ENCODE peak calls at places on chromosomes 3 and 15, in six cellular contexts. One of them, this sample, is unnamed.
A peak's percentile ranks its signal among the peaks of the same experiment; 100 is the strongest.

GRCh38 chr3:126434931-126435411 is 40.3 kb downstream of the CFAP100 start:
- DNase-seq in heart right ventricle: no peak
- DNase-seq in sigmoid colon: peak; percentile 46
- DNase-seq in effector memory CD4-positive, alpha-beta T cell: no peak
- DNase-seq in ovary: no peak
- DNase-seq in neural progenitor cell: no peak
- DNase-seq in this sample: no peak

GRCh38 chr15:50256188-50257041 is 9.1 kb downstream of the HDC start:
- DNase-seq in ovary: no peak
- DNase-seq in sigmoid colon: no peak
- DNase-seq in effector memory CD4-positive, alpha-beta T cell: no peak
- DNase-seq in heart right ventricle: no peak
- DNase-seq in neural progenitor cell: no peak
- DNase-seq in this sample: no peak

GRCh38 chr3:172846706-172847105 is 96.2 kb downstream of the ECT2 start:
- DNase-seq in ovary: no peak
- DNase-seq in neural progenitor cell: no peak
- DNase-seq in heart right ventricle: no peak
- DNase-seq in sigmoid colon: no peak
- DNase-seq in effector memory CD4-positive, alpha-beta T cell: no peak
- DNase-seq in this sample: no peak

GRCh38 chr15:94080416-94080815 is 150.9 kb upstream of the MCTP2 start:
- DNase-seq in heart right ventricle: peak; percentile 36
- DNase-seq in sigmoid colon: no peak
- DNase-seq in effector memory CD4-positive, alpha-beta T cell: no peak
- DNase-seq in neural progenitor cell: no peak
- DNase-seq in ovary: no peak
- DNase-seq in this sample: peak; percentile 81

GRCh38 chr3:126456211-126456610 is 19.5 kb downstream of the ZXDC start:
- DNase-seq in effector memory CD4-positive, alpha-beta T cell: no peak
- DNase-seq in ovary: peak; percentile 5
- DNase-seq in sigmoid colon: peak; percentile 26
- DNase-seq in heart right ventricle: no peak
- DNase-seq in neural progenitor cell: no peak
- DNase-seq in this sample: no peak

GRCh38 chr3:45612918-45613602 is 18.5 kb downstream of the LIMD1 start:
- DNase-seq in sigmoid colon: no peak
- DNase-seq in effector memory CD4-positive, alpha-beta T cell: no peak
- DNase-seq in ovary: no peak
- DNase-seq in neural progenitor cell: no peak
- DNase-seq in heart right ventricle: no peak
- DNase-seq in this sample: no peak

GRCh38 chr3:184766555-184767261 is 45.3 kb upstream of the VPS8 start:
- DNase-seq in effector memory CD4-positive, alpha-beta T cell: no peak
- DNase-seq in ovary: no peak
- DNase-seq in neural progenitor cell: no peak
- DNase-seq in heart right ventricle: no peak
- DNase-seq in sigmoid colon: no peak
- DNase-seq in this sample: peak; percentile 17

GRCh38 chr3:64928683-64929082 is 240.9 kb upstream of the ADAMTS9 start:
- DNase-seq in heart right ventricle: no peak
- DNase-seq in neural progenitor cell: no peak
- DNase-seq in sigmoid colon: no peak
- DNase-seq in ovary: no peak
- DNase-seq in effector memory CD4-positive, alpha-beta T cell: no peak
- DNase-seq in this sample: no peak

GRCh38 chr3:37765591-37766219 is 96.0 kb upstream of the CTDSPL start:
- DNase-seq in effector memory CD4-positive, alpha-beta T cell: no peak
- DNase-seq in heart right ventricle: no peak
- DNase-seq in sigmoid colon: peak; percentile 75
- DNase-seq in ovary: peak; percentile 64
- DNase-seq in neural progenitor cell: peak; percentile 47
- DNase-seq in this sample: peak; percentile 72

GRCh38 chr3:76949462-76949861 is 90.4 kb upstream of the ROBO2 start:
- DNase-seq in effector memory CD4-positive, alpha-beta T cell: no peak
- DNase-seq in sigmoid colon: no peak
- DNase-seq in heart right ventricle: no peak
- DNase-seq in ovary: no peak
- DNase-seq in neural progenitor cell: no peak
- DNase-seq in this sample: no peak

GRCh38 chr3:78139166-78139565 is 1099.3 kb downstream of the ROBO2 start:
- DNase-seq in heart right ventricle: no peak
- DNase-seq in ovary: no peak
- DNase-seq in effector memory CD4-positive, alpha-beta T cell: no peak
- DNase-seq in neural progenitor cell: no peak
- DNase-seq in sigmoid colon: no peak
- DNase-seq in this sample: no peak

GRCh38 chr3:102715030-102715697 is 280.3 kb downstream of the ZPLD1 start:
- DNase-seq in neural progenitor cell: no peak
- DNase-seq in sigmoid colon: no peak
- DNase-seq in ovary: no peak
- DNase-seq in effector memory CD4-positive, alpha-beta T cell: no peak
- DNase-seq in heart right ventricle: no peak
- DNase-seq in this sample: no peak

GRCh38 chr3:62229908-62230307 is 143.4 kb downstream of the FEZF2 start:
- DNase-seq in heart right ventricle: no peak
- DNase-seq in effector memory CD4-positive, alpha-beta T cell: no peak
- DNase-seq in sigmoid colon: no peak
- DNase-seq in ovary: no peak
- DNase-seq in neural progenitor cell: peak; percentile 31
- DNase-seq in this sample: no peak

GRCh38 chr3:35761311-35761710 is 122.0 kb downstream of the ARPP21 start:
- DNase-seq in sigmoid colon: no peak
- DNase-seq in heart right ventricle: no peak
- DNase-seq in ovary: no peak
- DNase-seq in effector memory CD4-positive, alpha-beta T cell: no peak
- DNase-seq in neural progenitor cell: no peak
- DNase-seq in this sample: no peak

GRCh38 chr15:68537506-68537905 is 41.3 kb upstream of the CORO2B start:
- DNase-seq in heart right ventricle: no peak
- DNase-seq in neural progenitor cell: no peak
- DNase-seq in effector memory CD4-positive, alpha-beta T cell: no peak
- DNase-seq in sigmoid colon: no peak
- DNase-seq in ovary: no peak
- DNase-seq in this sample: no peak

GRCh38 chr3:39334205-39334604 is 4.7 kb downstream of the CCR8 start:
- DNase-seq in effector memory CD4-positive, alpha-beta T cell: no peak
- DNase-seq in sigmoid colon: no peak
- DNase-seq in heart right ventricle: no peak
- DNase-seq in ovary: no peak
- DNase-seq in neural progenitor cell: no peak
- DNase-seq in this sample: no peak

GRCh38 chr3:197599089-197599765 is 43.5 kb upstream of the BDH1 start:
- DNase-seq in heart right ventricle: peak; percentile 57
- DNase-seq in sigmoid colon: peak; percentile 86
- DNase-seq in neural progenitor cell: peak; percentile 87
- DNase-seq in effector memory CD4-positive, alpha-beta T cell: peak; percentile 60
- DNase-seq in ovary: peak; percentile 77
- DNase-seq in this sample: peak; percentile 73

GRCh38 chr3:16844771-16845170 is 40.0 kb upstream of the PLCL2 start:
- DNase-seq in effector memory CD4-positive, alpha-beta T cell: no peak
- DNase-seq in heart right ventricle: no peak
- DNase-seq in ovary: no peak
- DNase-seq in neural progenitor cell: no peak
- DNase-seq in sigmoid colon: no peak
- DNase-seq in this sample: no peak

GRCh38 chr3:16849240-16849639 is 35.5 kb upstream of the PLCL2 start:
- DNase-seq in heart right ventricle: peak; percentile 31
- DNase-seq in sigmoid colon: peak; percentile 70
- DNase-seq in neural progenitor cell: peak; percentile 58
- DNase-seq in ovary: no peak
- DNase-seq in effector memory CD4-positive, alpha-beta T cell: peak; percentile 54
- DNase-seq in this sample: peak; percentile 77

GRCh38 chr3:16848007-16848406 is 36.7 kb upstream of the PLCL2 start:
- DNase-seq in sigmoid colon: no peak
- DNase-seq in heart right ventricle: no peak
- DNase-seq in neural progenitor cell: no peak
- DNase-seq in effector memory CD4-positive, alpha-beta T cell: no peak
- DNase-seq in ovary: no peak
- DNase-seq in this sample: no peak

GRCh38 chr3:16846373-16847078 is 38.2 kb upstream of the PLCL2 start:
- DNase-seq in sigmoid colon: no peak
- DNase-seq in neural progenitor cell: no peak
- DNase-seq in heart right ventricle: no peak
- DNase-seq in effector memory CD4-positive, alpha-beta T cell: no peak
- DNase-seq in ovary: no peak
- DNase-seq in this sample: peak; percentile 22

GRCh38 chr3:16849795-16850194 is 35.0 kb upstream of the PLCL2 start:
- DNase-seq in neural progenitor cell: no peak
- DNase-seq in heart right ventricle: no peak
- DNase-seq in effector memory CD4-positive, alpha-beta T cell: no peak
- DNase-seq in ovary: no peak
- DNase-seq in sigmoid colon: no peak
- DNase-seq in this sample: no peak
- H3K4me3 ChIP-seq in neural progenitor cell: no peak overlapping the region
- H3K4me3 ChIP-seq in heart right ventricle: no peak overlapping the region
- H3K4me3 ChIP-seq in effector memory CD4-positive, alpha-beta T cell: no peak overlapping the region
- H3K4me3 ChIP-seq in ovary: no peak overlapping the region
- H3K4me3 ChIP-seq in sigmoid colon: no peak overlapping the region
- H3K4me3 ChIP-seq in this sample: no peak overlapping the region

GRCh38 chr3:105585-105984 is 91.0 kb upstream of the CHL1 start:
- DNase-seq in effector memory CD4-positive, alpha-beta T cell: no peak
- DNase-seq in sigmoid colon: no peak
- DNase-seq in ovary: no peak
- DNase-seq in neural progenitor cell: peak; percentile 9
- DNase-seq in heart right ventricle: no peak
- DNase-seq in this sample: no peak

GRCh38 chr3:112773-113172 is 83.8 kb upstream of the CHL1 start:
- DNase-seq in neural progenitor cell: no peak
- DNase-seq in heart right ventricle: no peak
- DNase-seq in ovary: no peak
- DNase-seq in sigmoid colon: no peak
- DNase-seq in effector memory CD4-positive, alpha-beta T cell: no peak
- DNase-seq in this sample: no peak

GRCh38 chr3:106619-107018 is 89.9 kb upstream of the CHL1 start:
- DNase-seq in neural progenitor cell: peak; percentile 17
- DNase-seq in effector memory CD4-positive, alpha-beta T cell: no peak
- DNase-seq in sigmoid colon: no peak
- DNase-seq in heart right ventricle: no peak
- DNase-seq in ovary: no peak
- DNase-seq in this sample: peak; percentile 26

DNA sequence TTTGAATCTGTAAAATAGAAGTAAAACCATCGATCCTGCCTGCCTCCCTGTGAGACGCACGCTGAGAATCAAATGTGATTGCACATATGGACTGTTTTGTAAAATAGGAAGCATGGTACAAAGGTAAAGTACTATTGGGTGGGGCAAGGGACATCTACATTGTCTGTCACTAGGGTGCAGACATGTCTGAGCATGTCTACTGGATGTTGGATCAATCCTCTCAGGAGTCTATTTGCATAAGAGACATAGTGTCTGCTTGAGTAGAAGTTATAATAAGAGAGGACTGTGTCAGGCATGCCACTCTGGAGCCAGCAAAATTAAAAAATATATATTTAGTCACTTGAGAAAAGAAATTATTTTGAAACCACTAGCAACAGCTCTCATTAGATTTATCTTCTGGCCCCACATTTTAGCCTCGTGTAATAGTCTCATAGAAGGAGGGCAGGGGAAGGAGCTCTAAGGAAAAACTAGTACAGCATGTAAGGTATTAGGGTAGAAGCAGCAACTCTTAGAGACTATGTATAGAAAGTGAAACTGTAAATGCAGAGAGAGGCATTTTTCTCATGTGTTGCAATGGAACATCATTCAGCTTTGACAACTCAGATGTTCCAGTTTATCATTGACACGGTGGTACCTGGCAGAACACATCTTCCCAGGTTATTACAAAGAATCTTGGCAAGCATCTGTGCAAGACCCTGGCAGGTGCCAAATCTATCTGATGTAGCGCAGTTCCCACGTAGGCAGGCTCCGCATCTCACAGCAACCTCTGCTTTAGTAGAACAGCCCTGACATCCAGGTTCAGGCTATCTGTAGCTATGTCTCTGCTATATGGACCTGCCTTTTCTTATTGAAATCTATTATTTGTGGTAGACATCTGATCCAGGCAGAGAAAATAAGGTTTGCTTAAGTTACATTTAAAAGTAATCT is 85.2 kb upstream of the CHL1 start:
- DNase-seq in sigmoid colon: peak; percentile 58
- DNase-seq in heart right ventricle: no peak
- DNase-seq in effector memory CD4-positive, alpha-beta T cell: no peak
- DNase-seq in neural progenitor cell: no peak
- DNase-seq in ovary: no peak
- DNase-seq in this sample: no peak
- H3K9me3 ChIP-seq in sigmoid colon: no peaks in the 10 kb centered on the region
- H3K9me3 ChIP-seq in heart right ventricle: no peaks in the 10 kb centered on the region
- H3K9me3 ChIP-seq in effector memory CD4-positive, alpha-beta T cell: no peaks in the 10 kb centered on the region
- H3K9me3 ChIP-seq in neural progenitor cell: no peaks in the 10 kb centered on the region
- H3K9me3 ChIP-seq in ovary: no peaks in the 10 kb centered on the region
- H3K9me3 ChIP-seq in this sample: no peaks in the 10 kb centered on the region

GRCh38 chr15:61025746-61026256 is 203.3 kb downstream of the RORA start:
- DNase-seq in neural progenitor cell: no peak
- DNase-seq in ovary: no peak
- DNase-seq in heart right ventricle: no peak
- DNase-seq in effector memory CD4-positive, alpha-beta T cell: no peak
- DNase-seq in sigmoid colon: no peak
- DNase-seq in this sample: no peak

GRCh38 chr15:61025283-61025682 is 203.8 kb downstream of the RORA start:
- DNase-seq in effector memory CD4-positive, alpha-beta T cell: no peak
- DNase-seq in ovary: no peak
- DNase-seq in neural progenitor cell: no peak
- DNase-seq in sigmoid colon: no peak
- DNase-seq in heart right ventricle: no peak
- DNase-seq in this sample: no peak

GRCh38 chr15:61032600-61033286 is 196.4 kb downstream of the RORA start:
- DNase-seq in neural progenitor cell: no peak
- DNase-seq in ovary: no peak
- DNase-seq in effector memory CD4-positive, alpha-beta T cell: no peak
- DNase-seq in heart right ventricle: no peak
- DNase-seq in sigmoid colon: no peak
- DNase-seq in this sample: no peak

GRCh38 chr15:61030451-61030850 is 198.7 kb downstream of the RORA start:
- DNase-seq in ovary: no peak
- DNase-seq in sigmoid colon: no peak
- DNase-seq in neural progenitor cell: no peak
- DNase-seq in heart right ventricle: no peak
- DNase-seq in effector memory CD4-positive, alpha-beta T cell: no peak
- DNase-seq in this sample: no peak

DNA sequence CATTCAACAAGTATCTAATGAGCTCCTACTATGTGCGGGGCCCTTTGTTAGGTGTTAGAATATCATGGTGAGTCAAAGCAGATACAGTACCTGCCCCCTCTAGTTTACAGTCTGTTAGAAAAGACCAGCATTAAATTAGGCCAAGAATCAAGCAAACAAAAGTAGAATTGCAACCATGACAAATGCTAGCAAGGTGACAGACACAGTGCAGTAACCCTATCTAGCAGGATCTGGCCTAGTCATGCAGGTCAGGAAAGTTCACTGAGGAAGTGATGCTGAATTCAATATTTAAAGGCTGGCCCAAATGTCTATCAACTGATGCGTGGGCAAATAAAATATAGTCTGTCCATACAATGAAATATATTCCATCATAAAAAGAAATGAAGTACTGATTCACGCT is 200.7 kb downstream of the RORA start:
- DNase-seq in heart right ventricle: no peak
- DNase-seq in ovary: no peak
- DNase-seq in neural progenitor cell: no peak
- DNase-seq in sigmoid colon: no peak
- DNase-seq in effector memory CD4-positive, alpha-beta T cell: no peak
- DNase-seq in this sample: no peak
- H3K4me1 ChIP-seq in heart right ventricle: peaks cover 3% of the 10 kb centered on the region
- H3K4me1 ChIP-seq in ovary: no peaks in the 10 kb centered on the region
- H3K4me1 ChIP-seq in neural progenitor cell: no peaks in the 10 kb centered on the region
- H3K4me1 ChIP-seq in sigmoid colon: peaks cover 56% of the 10 kb centered on the region
- H3K4me1 ChIP-seq in effector memory CD4-positive, alpha-beta T cell: no peaks in the 10 kb centered on the region
- H3K4me1 ChIP-seq in this sample: peaks cover 6% of the 10 kb centered on the region

GRCh38 chr3:129045675-129046036 is 14.9 kb upstream of the GP9 start:
- DNase-seq in effector memory CD4-positive, alpha-beta T cell: no peak
- DNase-seq in ovary: no peak
- DNase-seq in heart right ventricle: peak; percentile 52
- DNase-seq in neural progenitor cell: no peak
- DNase-seq in sigmoid colon: peak; percentile 65
- DNase-seq in this sample: peak; percentile 80
- H3K4me3 ChIP-seq in effector memory CD4-positive, alpha-beta T cell: peak overlapping the region; percentile 50
- H3K4me3 ChIP-seq in ovary: peak overlapping the region; percentile 8
- H3K4me3 ChIP-seq in heart right ventricle: no peak overlapping the region
- H3K4me3 ChIP-seq in neural progenitor cell: no peak overlapping the region
- H3K4me3 ChIP-seq in sigmoid colon: peak overlapping the region; percentile 22
- H3K4me3 ChIP-seq in this sample: peak overlapping the region; percentile 24